ENCODE peak calls at places on chromosomes 1 and 21, in nine cellular contexts. Q, B, T, F, C, V, S, W and J are unnamed samples.

GRCh38 chr21:36994501-36995189 is 11.9 kb upstream of the RIPPLY3 start:
- DNase-seq in Q (peak), B (no peak), T (no peak), F (no peak), C (peak), V (peak), S (peak), W (no peak), J (peak)

GRCh38 chr1:183419399-183419798 is 1.2 kb upstream of the NMNAT2 start:
- DNase-seq in Q (no peak), B (no peak), T (no peak), F (no peak), C (no peak), V (no peak), S (no peak), W (no peak), J (no peak)

GRCh38 chr1:176466514-176466913 is 3.5 kb downstream of the PAPPA2 start:
- DNase-seq in Q (no peak), B (no peak), T (no peak), F (no peak), C (peak), V (no peak), S (no peak), W (no peak), J (no peak)

GRCh38 chr1:6353948-6354658 is 39.5 kb downstream of the ACOT7 start:
- DNase-seq in Q (peak), B (peak), T (no peak), F (no peak), C (no peak), V (no peak), S (peak), W (no peak), J (no peak)

GRCh38 chr1:185279571-185279970 is 37.5 kb downstream of the IVNS1ABP start:
- DNase-seq in Q (peak), B (no peak), T (peak), F (no peak), C (no peak), V (peak), S (peak), W (no peak), J (peak)

GRCh38 chr1:37477198-37477931 is 3.0 kb downstream of the ZC3H12A start:
- DNase-seq in Q (peak), B (no peak), T (peak), F (peak), C (peak), V (peak), S (no peak), W (peak), J (no peak)

GRCh38 chr1:114153051-114153620 is 533 bp downstream of the SYT6 start:
- DNase-seq in Q (no peak), B (no peak), T (no peak), F (peak), C (peak), V (no peak), S (no peak), W (no peak), J (no peak)

GRCh38 chr1:201103666-201104065 is 8.6 kb downstream of the CACNA1S start:
- DNase-seq in Q (no peak), B (no peak), T (no peak), F (no peak), C (no peak), V (no peak), S (no peak), W (no peak), J (no peak)

GRCh38 chr1:107991371-107992066 is 26.5 kb upstream of the VAV3 start:
- DNase-seq in Q (peak), B (no peak), T (peak), F (no peak), C (no peak), V (peak), S (peak), W (no peak), J (peak)

GRCh38 chr1:201537966-201538617 is 835 bp upstream of the NAV1 start:
- DNase-seq in Q (no peak), B (no peak), T (peak), F (no peak), C (peak), V (no peak), S (no peak), W (peak), J (no peak)

GRCh38 chr1:24311731-24312130 is 7.4 kb upstream of the GRHL3 start:
- DNase-seq in Q (no peak), B (no peak), T (no peak), F (no peak), C (no peak), V (no peak), S (no peak), W (no peak), J (no peak)

GRCh38 chr21:31444061-31444460 is 100.0 kb upstream of the TIAM1 start:
- DNase-seq in Q (peak), B (no peak), T (peak), F (no peak), C (no peak), V (peak), S (peak), W (no peak), J (peak)

GRCh38 chr1:83746234-83746633 is 252.7 kb downstream of the TTLL7 start:
- DNase-seq in Q (no peak), B (no peak), T (no peak), F (no peak), C (no peak), V (no peak), S (no peak), W (no peak), J (no peak)

GRCh38 chr1:162696286-162696862 is 64.1 kb downstream of the DDR2 start:
- DNase-seq in Q (peak), B (peak), T (peak), F (peak), C (peak), V (peak), S (peak), W (peak), J (peak)

GRCh38 chr1:200542162-200542561 is 78.4 kb downstream of the KIF14 start:
- DNase-seq in Q (no peak), B (no peak), T (no peak), F (no peak), C (no peak), V (no peak), S (no peak), W (no peak), J (no peak)

GRCh38 chr1:228314658-228315483 is 91.8 kb downstream of the TRIM11 start:
- DNase-seq in Q (no peak), B (peak), T (no peak), F (peak), C (no peak), V (no peak), S (no peak), W (no peak), J (no peak)

GRCh38 chr1:36224537-36225297 is 474 bp downstream of the THRAP3 start:
- DNase-seq in Q (peak), B (peak), T (peak), F (no peak), C (peak), V (peak), S (peak), W (peak), J (peak)

GRCh38 chr1:95122151-95122697 is 5.1 kb downstream of the TLCD4 start:
- DNase-seq in Q (no peak), B (no peak), T (no peak), F (no peak), C (no peak), V (no peak), S (no peak), W (no peak), J (no peak)

GRCh38 chr21:15023782-15024181 is 41.0 kb downstream of the NRIP1 start:
- DNase-seq in Q (no peak), B (no peak), T (peak), F (no peak), C (no peak), V (no peak), S (no peak), W (no peak), J (no peak)

GRCh38 chr1:60280256-60280655 is 206.7 kb upstream of the C1orf87 start:
- DNase-seq in Q (peak), B (no peak), T (peak), F (no peak), C (no peak), V (peak), S (peak), W (peak), J (no peak)

GRCh38 chr1:166920561-166921475 is 44.8 kb upstream of the TADA1 start:
- DNase-seq in Q (peak), B (no peak), T (no peak), F (no peak), C (peak), V (peak), S (no peak), W (no peak), J (no peak)

GRCh38 chr1:218498061-218498938 is 153.2 kb downstream of the TGFB2 start:
- DNase-seq in Q (no peak), B (no peak), T (peak), F (no peak), C (no peak), V (peak), S (peak), W (peak), J (peak)

GRCh38 chr1:235878082-235878781 is 11.5 kb upstream of the LYST start:
- DNase-seq in Q (no peak), B (no peak), T (no peak), F (no peak), C (no peak), V (no peak), S (no peak), W (peak), J (no peak)

GRCh38 chr1:154407866-154408777 is 3.0 kb downstream of the IL6R start:
- DNase-seq in Q (no peak), B (no peak), T (peak), F (peak), C (no peak), V (no peak), S (peak), W (no peak), J (no peak)

GRCh38 chr1:53563609-53564008 is 104.4 kb downstream of the DMRTB1 start:
- DNase-seq in Q (no peak), B (no peak), T (no peak), F (no peak), C (no peak), V (no peak), S (no peak), W (no peak), J (no peak)

GRCh38 chr1:100308777-100309176 is 42.8 kb downstream of the RTCA start:
- DNase-seq in Q (peak), B (no peak), T (peak), F (no peak), C (no peak), V (peak), S (peak), W (peak), J (peak)

GRCh38 chr1:53575948-53576305 is 116.7 kb downstream of the DMRTB1 start:
- DNase-seq in Q (no peak), B (no peak), T (no peak), F (no peak), C (no peak), V (no peak), S (no peak), W (no peak), J (no peak)

GRCh38 chr1:70864302-70864701 is 183.3 kb downstream of the PTGER3 start:
- DNase-seq in Q (no peak), B (no peak), T (peak), F (no peak), C (no peak), V (peak), S (no peak), W (no peak), J (peak)

GRCh38 chr1:98323396-98323795 is 338.1 kb upstream of the SNX7 start:
- DNase-seq in Q (peak), B (no peak), T (peak), F (no peak), C (no peak), V (peak), S (peak), W (peak), J (peak)

GRCh38 chr1:56378376-56379070 is 200.8 kb downstream of the PLPP3 start:
- DNase-seq in Q (no peak), B (no peak), T (no peak), F (no peak), C (no peak), V (no peak), S (peak), W (no peak), J (peak)

GRCh38 chr1:238960071-238960470 is 426.3 kb upstream of the CHRM3 start:
- DNase-seq in Q (peak), B (no peak), T (peak), F (peak), C (no peak), V (peak), S (peak), W (no peak), J (no peak)

GRCh38 chr1:85628791-85629531 is 48.4 kb downstream of the CCN1 start:
- DNase-seq in Q (peak), B (no peak), T (peak), F (no peak), C (peak), V (peak), S (peak), W (peak), J (peak)

GRCh38 chr1:233323724-233324123 is 3.8 kb upstream of the MAP3K21 start:
- DNase-seq in Q (no peak), B (no peak), T (no peak), F (no peak), C (no peak), V (no peak), S (no peak), W (no peak), J (no peak)

GRCh38 chr1:6010554-6010953 is 18.3 kb upstream of the NPHP4 start:
- DNase-seq in Q (no peak), B (no peak), T (no peak), F (no peak), C (peak), V (no peak), S (no peak), W (no peak), J (no peak)

DNA sequence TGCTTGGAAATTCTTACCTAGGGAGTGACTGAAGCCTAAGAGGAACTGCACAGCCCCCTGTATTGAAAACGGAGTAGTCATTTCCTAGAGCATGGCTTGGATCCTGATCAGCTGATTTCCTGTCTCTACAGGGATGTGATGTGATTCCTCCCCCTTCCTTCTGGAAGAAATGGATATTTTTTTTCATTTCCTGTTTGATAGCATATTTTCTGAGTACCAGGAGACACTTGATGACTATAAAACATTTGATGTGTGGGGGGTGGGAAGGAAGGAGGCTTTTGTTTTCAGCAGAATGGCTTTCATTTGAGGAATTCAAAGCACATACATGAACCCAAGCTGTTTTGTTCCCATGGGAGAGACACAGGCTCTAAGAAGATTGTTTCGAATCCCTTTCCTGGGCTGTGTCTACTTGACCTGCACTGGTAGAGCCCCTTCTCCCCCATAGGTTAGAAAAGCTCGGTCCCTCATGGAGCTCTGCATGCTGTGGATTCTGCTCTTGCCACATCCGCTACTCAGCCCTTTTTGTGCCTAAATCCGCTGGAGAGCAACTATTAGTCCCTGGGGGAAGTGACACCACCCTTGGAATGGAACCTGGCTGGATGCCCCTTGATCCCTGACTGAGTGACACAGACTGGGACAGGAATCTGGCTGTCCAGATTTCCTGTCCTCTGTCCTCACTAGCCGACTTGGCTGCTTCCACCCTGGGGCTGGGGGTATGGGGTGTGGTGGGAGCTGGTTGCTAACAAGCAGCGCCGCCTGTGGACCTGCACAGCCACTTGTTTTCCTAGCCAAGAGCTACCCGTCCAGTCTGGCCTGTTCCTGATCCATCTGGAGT is 71.8 kb upstream of the MACF1 start:
- DNase-seq in Q (peak), B (peak), T (peak), F (no peak), C (peak), V (peak), S (peak), W (peak), J (no peak)
- TF ChIP-seq CTCF in Q (peak), B (no peak), T (no peak), F (no peak), C (peak), V (peak), S (no peak), W (peak), J (no peak)

DNA sequence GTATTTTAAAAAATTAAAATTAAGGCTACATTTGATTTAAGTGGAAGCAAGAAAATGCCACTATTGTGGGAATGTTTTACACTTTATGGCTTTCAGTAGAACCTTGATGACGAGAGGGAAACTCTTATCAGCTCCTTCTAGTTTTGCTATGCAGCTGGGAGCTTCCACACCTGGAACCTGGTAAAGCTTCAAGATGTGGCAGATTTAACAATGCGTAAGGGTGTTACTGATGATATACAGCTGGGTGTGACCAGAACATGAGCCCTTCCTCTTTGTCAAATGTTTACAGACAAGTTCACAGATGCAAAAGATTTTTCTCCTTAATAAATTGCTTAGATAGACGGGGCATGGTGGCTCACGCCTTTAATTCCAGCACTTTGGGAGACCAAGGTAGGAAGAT is 20.3 kb downstream of the TTC13 start:
- DNase-seq in Q (no peak), B (no peak), T (no peak), F (no peak), C (no peak), V (no peak), S (no peak), W (no peak), J (no peak)
- H3K4me3 ChIP-seq in Q (no peak), B (no peak), T (no peak), F (no peak), C (no peak), V (no peak), S (no peak), W (no peak), J (no peak)

GRCh38 chr1:66450043-66450514 is 83.9 kb upstream of the SGIP1 start:
- DNase-seq in Q (no peak), B (no peak), T (peak), F (no peak), C (no peak), V (no peak), S (peak), W (no peak), J (no peak)

GRCh38 chr1:66450847-66451246 is 83.1 kb upstream of the SGIP1 start:
- DNase-seq in Q (no peak), B (no peak), T (no peak), F (no peak), C (no peak), V (no peak), S (no peak), W (no peak), J (no peak)

GRCh38 chr1:66452982-66453381 is 81.0 kb upstream of the SGIP1 start:
- DNase-seq in Q (no peak), B (no peak), T (no peak), F (no peak), C (no peak), V (no peak), S (no peak), W (no peak), J (no peak)

GRCh38 chr1:66455446-66455845 is 78.5 kb upstream of the SGIP1 start:
- DNase-seq in Q (no peak), B (no peak), T (no peak), F (no peak), C (no peak), V (no peak), S (no peak), W (no peak), J (no peak)

GRCh38 chr1:66452162-66452561 is 81.8 kb upstream of the SGIP1 start:
- DNase-seq in Q (no peak), B (no peak), T (no peak), F (no peak), C (no peak), V (no peak), S (no peak), W (peak), J (no peak)
- TF ChIP-seq CTCF in Q (peak), B (no peak), T (peak), F (no peak), C (peak), V (peak), S (peak), W (peak), J (no peak)

DNA sequence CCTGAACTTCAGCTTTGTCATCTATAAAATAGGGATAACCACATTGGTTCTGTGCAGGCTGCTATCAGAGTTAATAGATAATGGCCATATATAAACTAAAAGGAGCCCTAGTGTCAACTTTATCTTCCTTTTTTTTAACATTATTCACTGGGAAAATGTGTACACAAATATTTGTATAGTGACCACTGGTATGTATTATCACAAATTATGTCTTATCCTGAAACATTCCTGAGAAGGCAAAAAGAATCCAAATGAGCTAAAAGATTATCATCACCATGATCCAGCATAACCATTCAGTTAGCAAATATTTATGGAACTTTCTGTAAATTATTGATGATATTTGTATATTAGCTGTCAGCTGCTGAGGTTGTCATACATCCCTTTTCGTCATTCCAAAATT is 16.6 kb downstream of the ANGPTL3 start:
- DNase-seq in Q (peak), B (no peak), T (peak), F (no peak), C (no peak), V (peak), S (no peak), W (no peak), J (no peak)
- H3K4me3 ChIP-seq in Q (no peak), B (no peak), T (no peak), F (no peak), C (no peak), V (no peak), S (no peak), W (no peak), J (no peak)

DNA sequence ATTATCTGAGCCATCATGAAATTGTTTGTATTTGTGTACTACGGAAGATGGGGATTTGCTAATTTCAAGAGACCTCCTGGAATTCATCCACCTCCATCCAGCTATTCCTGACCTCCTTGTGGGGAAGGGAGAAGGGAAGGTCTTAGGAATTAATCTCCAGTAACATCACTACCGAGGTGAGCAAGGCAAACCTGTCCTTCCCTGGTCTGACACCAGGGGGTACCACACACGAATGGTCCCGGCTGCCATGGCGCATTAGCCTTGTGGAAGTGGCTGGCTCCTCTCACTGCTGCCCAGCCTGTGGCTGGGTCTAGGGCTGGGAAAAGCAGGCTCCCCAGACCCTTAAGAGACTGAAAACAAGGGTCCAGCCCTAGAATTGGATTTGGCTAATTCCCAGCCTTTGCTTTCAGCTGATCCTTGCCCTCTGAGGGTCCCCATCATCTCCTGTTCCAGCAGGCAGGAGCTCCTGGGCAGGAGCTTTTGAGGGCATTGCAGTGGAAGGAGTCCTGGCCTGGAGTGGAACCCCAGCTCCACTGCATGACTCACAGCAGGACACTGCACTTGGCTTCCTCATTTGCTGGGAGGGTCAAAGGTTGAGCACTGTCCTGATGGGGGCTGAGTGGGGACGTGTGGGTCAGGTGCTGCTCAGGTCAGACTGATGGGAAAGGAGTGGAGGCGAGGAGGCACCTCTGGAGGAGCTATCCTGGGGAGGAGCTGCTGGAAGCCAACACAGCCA is 34.8 kb downstream of the RIMS3 start:
- DNase-seq in Q (peak), B (no peak), T (peak), F (no peak), C (peak), V (peak), S (peak), W (peak), J (peak)
- TF ChIP-seq CTCF in Q (peak), B (peak), T (peak), F (no peak), C (peak), V (peak), S (peak), W (peak), J (peak)